ENCODE peak calls at places on chromosomes 3 and 15, in nine cellular contexts. E is tibial nerve; F is stimulated activated CD8-positive, alpha-beta memory T cell treated with anti-CD3 and anti-CD28 coated beads, Interleukin-4, amount 100 ng/mL, for 1 hour; J is NCI-H1930; S is stromal cell of bone marrow; Z is GM20000; O is tibial artery; D is mucosa of gallbladder; W is RPMI7951. L is an unnamed sample.

GRCh38 chr3:106371605-106372292 is 502.9 kb upstream of the CBLB start:
- DNase-seq in E (no peak), F (no peak), J (no peak), S (no peak), Z (no peak), O (no peak), D (no peak), W (no peak), L (no peak)

GRCh38 chr15:74383695-74384565 is 16.5 kb upstream of the CYP11A1 start:
- DNase-seq in E (no peak), F (no peak), J (no peak), S (no peak), Z (peak), O (no peak), D (no peak), W (no peak), L (no peak)

GRCh38 chr3:134242649-134243637 is 7.7 kb downstream of the RYK start:
- DNase-seq in E (peak), F (no peak), J (no peak), S (peak), Z (no peak), O (no peak), D (no peak), W (peak), L (peak)

GRCh38 chr15:41780266-41780665 is 6.0 kb downstream of the MAPKBP1 start:
- DNase-seq in E (no peak), F (no peak), J (no peak), S (no peak), Z (no peak), O (no peak), D (no peak), W (no peak), L (no peak)

GRCh38 chr3:95781598-95781997 is 1032.8 kb upstream of the EPHA6 start:
- DNase-seq in E (no peak), F (no peak), J (no peak), S (no peak), Z (no peak), O (no peak), D (no peak), W (no peak), L (no peak)

GRCh38 chr15:63089260-63090043 is 32.2 kb upstream of the LACTB start:
- DNase-seq in E (peak), F (no peak), J (no peak), S (peak), Z (no peak), O (no peak), D (peak), W (peak), L (peak)

GRCh38 chr3:158531334-158531733 is 39.7 kb upstream of the MLF1 start:
- DNase-seq in E (no peak), F (no peak), J (no peak), S (no peak), Z (no peak), O (no peak), D (no peak), W (no peak), L (no peak)

GRCh38 chr15:40397688-40398412 is 7.7 kb upstream of the IVD start:
- DNase-seq in E (no peak), F (no peak), J (no peak), S (no peak), Z (no peak), O (no peak), D (no peak), W (no peak), L (peak)

GRCh38 chr3:150528359-150528797 is 17.9 kb downstream of the SERP1 start:
- DNase-seq in E (no peak), F (no peak), J (no peak), S (no peak), Z (peak), O (no peak), D (no peak), W (peak), L (no peak)

GRCh38 chr3:197189633-197190032 is 108.8 kb downstream of the DLG1 start:
- DNase-seq in E (no peak), F (no peak), J (no peak), S (no peak), Z (no peak), O (no peak), D (no peak), W (no peak), L (no peak)

GRCh38 chr15:83654379-83655236 is 685 bp downstream of the ADAMTSL3 start:
- DNase-seq in E (no peak), F (no peak), J (no peak), S (no peak), Z (no peak), O (peak), D (no peak), W (no peak), L (no peak)

GRCh38 chr3:45507820-45508317 is 86.7 kb upstream of the LIMD1 start:
- DNase-seq in E (no peak), F (no peak), J (no peak), S (peak), Z (no peak), O (no peak), D (no peak), W (peak), L (peak)

GRCh38 chr3:101379695-101380376 is 59.5 kb upstream of the IMPG2 start:
- DNase-seq in E (no peak), F (no peak), J (no peak), S (no peak), Z (peak), O (no peak), D (no peak), W (no peak), L (no peak)

GRCh38 chr15:46848704-46849103 is 868.6 kb upstream of the SEMA6D start:
- DNase-seq in E (no peak), F (no peak), J (no peak), S (peak), Z (no peak), O (no peak), D (no peak), W (peak), L (no peak)

GRCh38 chr3:197942956-197943556 is 6.9 kb upstream of the RPL35A start:
- DNase-seq in E (peak), F (no peak), J (no peak), S (no peak), Z (peak), O (no peak), D (no peak), W (peak), L (peak)

GRCh38 chr3:106945435-106945834 is 431.8 kb upstream of the CCDC54 start:
- DNase-seq in E (no peak), F (no peak), J (no peak), S (no peak), Z (no peak), O (no peak), D (no peak), W (peak), L (no peak)

GRCh38 chr3:150681037-150681436 is 22.7 kb downstream of the ERICH6 start:
- DNase-seq in E (no peak), F (no peak), J (no peak), S (no peak), Z (peak), O (no peak), D (no peak), W (no peak), L (no peak)

GRCh38 chr3:14948609-14949038 is 1.2 kb downstream of the NR2C2 start:
- DNase-seq in E (no peak), F (no peak), J (no peak), S (no peak), Z (no peak), O (no peak), D (no peak), W (no peak), L (no peak)

GRCh38 chr15:101613130-101614000 is 38.8 kb downstream of the TM2D3 start:
- DNase-seq in E (peak), F (no peak), J (peak), S (no peak), Z (no peak), O (peak), D (peak), W (peak), L (peak)

GRCh38 chr3:58237238-58237939 is at the start of gene ABHD6:
- DNase-seq in E (peak), F (peak), J (peak), S (peak), Z (peak), O (peak), D (peak), W (peak), L (peak)

GRCh38 chr3:101177577-101177976 is 142.8 kb downstream of the IMPG2 start:
- DNase-seq in E (no peak), F (no peak), J (no peak), S (no peak), Z (no peak), O (no peak), D (no peak), W (no peak), L (no peak)

GRCh38 chr3:106114220-106114619 is 245.4 kb upstream of the CBLB start:
- DNase-seq in E (no peak), F (no peak), J (no peak), S (no peak), Z (no peak), O (no peak), D (no peak), W (peak), L (no peak)

L was measured in myocyte.